ENCODE peak calls at places on chromosomes 16 and 17, in nine cellular contexts. Z is cardiac muscle cell; H is AG04450; J is activated CD8-positive, alpha-beta T cell treated with anti-CD3 and anti-CD28 coated beads for 36 hours; P is AG09309; G is mucosa of descending colon; Y is fibroblast of the aortic adventitia; O is osteoblast; B is A673. U is an unnamed sample.

GRCh38 chr17:9002610-9003354 is 18.5 kb upstream of the NTN1 start:
- DNase-seq in Z (peak; percentile 37), H (no peak), J (peak; percentile 41), P (no peak), G (peak; percentile 37), Y (no peak), O (peak; percentile 84), B (peak; percentile 26), U (no peak)

GRCh38 chr17:45147581-45148182 is 593 bp upstream of the HEXIM1 start:
- DNase-seq in Z (peak; percentile 89), H (peak; percentile 89), J (peak; percentile 88), P (peak; percentile 93), G (peak; percentile 90), Y (peak; percentile 98), O (peak; percentile 94), B (peak; percentile 93), U (peak; percentile 77)

GRCh38 chr16:56753410-56753809 is 23.5 kb downstream of the NUP93 start:
- DNase-seq in Z (no peak), H (no peak), J (no peak), P (no peak), G (no peak), Y (peak; percentile 50), O (no peak), B (no peak), U (no peak)

GRCh38 chr17:74839955-74840354 is 19.7 kb downstream of the GRIN2C start:
- DNase-seq in Z (no peak), H (no peak), J (peak; percentile 52), P (no peak), G (no peak), Y (no peak), O (no peak), B (no peak), U (no peak)

GRCh38 chr17:45370949-45371413 is 54.2 kb upstream of the MAP3K14 start:
- DNase-seq in Z (no peak), H (no peak), J (no peak), P (no peak), G (no peak), Y (no peak), O (no peak), B (peak; percentile 35), U (peak; percentile 15)

GRCh38 chr16:30700971-30701370 is 2.0 kb downstream of the SRCAP start:
- DNase-seq in Z (no peak), H (no peak), J (no peak), P (no peak), G (no peak), Y (no peak), O (no peak), B (no peak), U (no peak)

GRCh38 chr16:49350265-49351103 is 23.1 kb upstream of the C16orf78 start:
- DNase-seq in Z (peak; percentile 62), H (no peak), J (peak; percentile 63), P (no peak), G (peak; percentile 79), Y (peak; percentile 45), O (peak; percentile 91), B (peak; percentile 71), U (peak; percentile 74)

GRCh38 chr17:78923660-78924453 is 1.3 kb downstream of the TIMP2 start:
- DNase-seq in Z (no peak), H (no peak), J (peak; percentile 84), P (no peak), G (peak; percentile 91), Y (no peak), O (peak; percentile 91), B (no peak), U (no peak)

DNA sequence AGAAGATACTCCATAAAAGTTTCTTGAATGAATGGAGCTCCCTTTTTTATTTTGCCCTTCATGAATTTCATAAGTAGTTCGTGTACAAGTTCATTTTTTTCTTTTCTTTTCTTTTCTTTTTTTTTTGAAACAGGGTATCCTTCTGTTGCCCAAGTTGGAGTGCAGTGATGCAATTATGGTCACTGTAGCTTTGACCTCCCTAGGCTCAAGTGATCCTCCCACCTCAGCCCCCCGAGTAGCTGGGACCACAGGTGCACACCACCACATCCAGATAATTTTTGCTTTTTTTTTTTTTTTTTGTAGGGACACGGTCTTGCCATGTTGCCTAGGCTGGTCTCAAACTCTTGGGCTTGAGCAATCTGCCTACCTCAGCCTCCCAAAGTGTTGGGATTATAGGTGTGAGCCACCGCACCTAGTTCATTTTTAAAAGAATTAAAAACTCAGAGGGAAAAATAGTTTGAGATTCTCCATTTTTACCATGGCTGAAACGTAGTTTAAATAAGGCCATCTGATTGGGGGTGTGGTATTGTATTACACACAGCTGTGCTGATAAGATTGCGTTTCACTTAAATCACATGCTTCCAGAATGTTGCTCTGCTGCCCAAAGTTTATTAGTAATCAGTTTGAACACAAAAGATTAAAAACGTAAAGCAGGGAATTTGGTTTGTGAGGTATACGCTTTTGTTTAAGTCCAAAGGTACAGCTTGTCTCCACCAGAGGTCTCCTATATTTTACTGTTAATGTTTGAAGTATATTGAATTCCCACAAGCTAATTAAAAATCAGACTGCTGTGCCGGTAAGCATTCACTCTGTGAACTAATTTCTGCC is 154.1 kb downstream of the SOCS1 start:
- DNase-seq in Z (no peak), H (peak; percentile 71), J (no peak), P (no peak), G (no peak), Y (peak; percentile 92), O (no peak), B (peak; percentile 25), U (no peak)
- TF ChIP-seq CTCF in Z (peak; percentile 35), H (peak; percentile 50), J (no peak), P (no peak), G (no peak), Y (peak; percentile 42), O (no peak), B (peak; percentile 36), U (no peak)

GRCh38 chr17:63096426-63096825 is 130.4 kb downstream of the TANC2 start:
- DNase-seq in Z (no peak), H (peak; percentile 51), J (no peak), P (peak; percentile 40), G (no peak), Y (peak; percentile 23), O (peak; percentile 60), B (no peak), U (no peak)

GRCh38 chr17:63094636-63095035 is 128.6 kb downstream of the TANC2 start:
- DNase-seq in Z (no peak), H (no peak), J (no peak), P (no peak), G (no peak), Y (no peak), O (no peak), B (no peak), U (no peak)

GRCh38 chr17:63095459-63095858 is 129.4 kb downstream of the TANC2 start:
- DNase-seq in Z (no peak), H (no peak), J (no peak), P (no peak), G (no peak), Y (no peak), O (no peak), B (no peak), U (no peak)

GRCh38 chr17:63099420-63099819 is 133.4 kb downstream of the TANC2 start:
- DNase-seq in Z (no peak), H (no peak), J (no peak), P (no peak), G (no peak), Y (no peak), O (no peak), B (no peak), U (no peak)

GRCh38 chr17:63095879-63096278 is 129.8 kb downstream of the TANC2 start:
- DNase-seq in Z (no peak), H (no peak), J (no peak), P (no peak), G (no peak), Y (no peak), O (no peak), B (no peak), U (no peak)
- TF ChIP-seq CTCF in Z (no peak), H (no peak), J (no peak), P (no peak), G (no peak), Y (no peak), O (no peak), B (no peak), U (no peak)

DNA sequence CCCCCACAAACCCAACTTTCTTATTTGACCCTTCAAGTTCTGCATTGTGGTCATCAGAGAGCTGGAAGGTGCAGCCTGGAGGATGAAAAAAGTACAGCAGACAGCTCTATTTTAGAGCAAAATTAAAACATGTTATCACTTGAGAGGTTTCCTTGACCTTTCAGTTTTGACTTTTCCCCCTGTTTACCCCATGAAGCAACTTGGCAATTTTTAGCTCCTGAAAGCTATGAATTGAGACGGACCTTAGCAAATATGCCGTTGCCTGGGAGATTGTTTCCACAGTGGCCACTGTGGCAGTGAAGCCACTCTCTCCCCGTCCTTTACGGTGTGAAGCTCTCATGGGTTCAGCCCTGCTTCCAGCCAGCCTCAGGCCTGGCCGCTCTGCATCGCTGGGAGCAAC is 398.6 kb downstream of the CPPED1 start:
- DNase-seq in Z (no peak), H (no peak), J (no peak), P (no peak), G (no peak), Y (no peak), O (no peak), B (no peak), U (no peak)
- TF ChIP-seq CTCF in Z (no peak), H (no peak), J (no peak), P (no peak), G (no peak), Y (no peak), O (no peak), B (no peak), U (no peak)

GRCh38 chr16:714558-715447 is at the start of gene METRN:
- DNase-seq in Z (peak; percentile 96), H (no peak), J (peak; percentile 94), P (no peak), G (peak; percentile 95), Y (peak; percentile 74), O (peak; percentile 100), B (peak; percentile 92), U (peak; percentile 93)

GRCh38 chr16:716768-717325 is 1.9 kb downstream of the METRN start:
- DNase-seq in Z (no peak), H (no peak), J (no peak), P (no peak), G (no peak), Y (no peak), O (no peak), B (no peak), U (no peak)

GRCh38 chr16:714079-714478 is 839 bp upstream of the METRN start:
- DNase-seq in Z (no peak), H (no peak), J (no peak), P (no peak), G (no peak), Y (no peak), O (no peak), B (no peak), U (no peak)

GRCh38 chr16:716250-716607 is 1.3 kb downstream of the METRN start:
- DNase-seq in Z (peak; percentile 82), H (no peak), J (no peak), P (no peak), G (no peak), Y (peak; percentile 60), O (peak; percentile 98), B (no peak), U (peak; percentile 78)

DNA sequence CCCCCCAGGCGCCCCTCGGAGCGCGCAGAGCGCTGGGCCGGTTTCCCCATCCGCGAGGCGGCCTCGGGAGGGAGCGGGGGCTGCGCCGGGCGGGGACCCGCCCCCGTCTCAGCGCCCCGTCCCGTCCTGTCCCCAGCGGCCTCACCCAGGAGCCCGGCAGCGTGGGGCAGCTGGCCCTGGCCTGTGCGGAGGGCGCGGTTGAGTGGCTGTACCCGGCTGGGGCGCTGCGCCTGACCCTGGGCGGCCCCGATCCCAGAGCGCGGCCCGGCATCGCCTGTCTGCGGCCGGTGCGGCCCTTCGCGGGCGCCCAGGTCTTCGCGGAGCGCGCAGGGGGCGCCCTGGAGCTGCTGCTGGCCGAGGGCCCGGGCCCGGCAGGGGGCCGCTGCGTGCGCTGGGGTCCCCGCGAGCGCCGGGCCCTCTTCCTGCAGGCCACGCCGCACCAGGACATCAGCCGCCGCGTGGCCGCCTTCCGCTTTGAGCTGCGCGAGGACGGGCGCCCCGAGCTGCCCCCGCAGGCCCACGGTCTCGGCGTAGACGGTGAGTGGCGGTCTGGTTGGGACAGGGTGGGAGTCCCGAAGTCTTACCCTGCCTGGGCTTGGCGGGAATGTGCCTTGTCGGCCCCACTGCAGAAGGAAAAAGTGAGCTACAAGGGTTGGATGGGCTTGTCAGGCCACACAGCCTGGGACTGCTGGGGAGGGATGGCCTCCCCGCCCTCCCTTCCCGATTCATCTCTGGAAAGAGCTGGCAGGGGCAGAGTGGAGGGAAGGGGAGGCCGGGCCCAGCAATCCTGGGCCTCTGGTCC is 731 bp downstream of the METRN start:
- DNase-seq in Z (peak; percentile 79), H (no peak), J (no peak), P (no peak), G (peak; percentile 61), Y (no peak), O (peak; percentile 94), B (no peak), U (no peak)
- TF ChIP-seq CTCF in Z (peak; percentile 5), H (no peak), J (peak; percentile 40), P (peak; percentile 2), G (no peak), Y (no peak), O (no peak), B (no peak), U (no peak)